ENCODE peak calls at places on chromosomes 16 and 17, in five cellular contexts. W is CD8-positive, alpha-beta T cell; X is amniotic stem cell; H is HTR-8/SVneo; C is A549. K is an unnamed sample.

GRCh38 chr17:81672954-81673353 is 6.4 kb downstream of the CCDC137 start:
- DNase-seq in W (no peak), X (no peak), H (no peak), C (no peak), K (no peak)

GRCh38 chr17:27453466-27453865 is 2.8 kb upstream of the KSR1 start:
- DNase-seq in W (no peak), X (no peak), H (no peak), C (no peak), K (no peak)

GRCh38 chr17:76085066-76085730 is 6.2 kb downstream of the ZACN start:
- DNase-seq in W (no peak), X (no peak), H (no peak), C (no peak), K (no peak)

GRCh38 chr16:28497386-28497785 is 2.9 kb downstream of the APOBR start:
- DNase-seq in W (no peak), X (no peak), H (no peak), C (no peak), K (no peak)

GRCh38 chr17:19501219-19501618 is 32.4 kb upstream of the SLC47A1 start:
- DNase-seq in W (no peak), X (no peak), H (no peak), C (no peak), K (no peak)

GRCh38 chr17:17806035-17806434 is 30.8 kb downstream of the SREBF1 start:
- DNase-seq in W (no peak), X (no peak), H (no peak), C (no peak), K (no peak)

GRCh38 chr17:76827736-76828135 is 40.5 kb upstream of the MGAT5B start:
- DNase-seq in W (no peak), X (no peak), H (no peak), C (no peak), K (no peak)

GRCh38 chr17:27244481-27245223 is 49.3 kb upstream of the WSB1 start:
- DNase-seq in W (no peak), X (peak; percentile 45), H (peak; percentile 62), C (no peak), K (no peak)

GRCh38 chr17:46771601-46772012 is 46.9 kb downstream of the WNT3 start:
- DNase-seq in W (no peak), X (no peak), H (peak; percentile 57), C (no peak), K (no peak)

K was measured in esophagus muscularis mucosa.